ENCODE peak calls at places on chromosome 18, in five cellular contexts. O, Y, V, S and I are unnamed samples.

GRCh38 chr18:6747646-6748045 is 18.1 kb downstream of the ARHGAP28 start:
- DNase-seq in Y (peak; percentile 60), V (no peak), S (no peak), O (no peak), I (peak; percentile 13)

GRCh38 chr18:32351014-32351413 is 119.7 kb downstream of the GAREM1 start:
- DNase-seq in S (no peak), V (no peak), Y (no peak), O (no peak), I (no peak)

GRCh38 chr18:21760321-21760720 is 19.7 kb downstream of the MIB1 start:
- DNase-seq in Y (no peak), S (no peak), O (no peak), V (no peak), I (no peak)

GRCh38 chr18:10430696-10431095 is 23.7 kb upstream of the APCDD1 start:
- DNase-seq in S (no peak), V (no peak), O (no peak), Y (no peak), I (no peak)

GRCh38 chr18:22169011-22169888 is at the start of gene GATA6:
- DNase-seq in V (peak; percentile 63), Y (peak; percentile 98), O (peak; percentile 95), S (peak; percentile 91), I (peak; percentile 85)

GRCh38 chr18:54647176-54647575 is 56.1 kb downstream of the DYNAP start:
- DNase-seq in Y (peak; percentile 33), V (no peak), S (peak; percentile 22), O (no peak), I (no peak)

GRCh38 chr18:53798516-53798915 is 426.0 kb downstream of the MBD2 start:
- DNase-seq in V (no peak), O (no peak), S (no peak), Y (no peak), I (no peak)

GRCh38 chr18:23689031-23689615 is at the start of gene LAMA3:
- DNase-seq in V (no peak), S (peak; percentile 61), Y (peak; percentile 58), O (peak; percentile 68), I (peak; percentile 54)

GRCh38 chr18:13910501-13910900 is 4.8 kb downstream of the MC2R start:
- DNase-seq in S (no peak), Y (no peak), O (no peak), V (no peak), I (no peak)

GRCh38 chr18:8890957-8891464 is 185.7 kb downstream of the MTCL1 start:
- DNase-seq in S (no peak), V (no peak), Y (peak; percentile 30), O (no peak), I (peak; percentile 49)

GRCh38 chr18:21599585-21600525 is 649 bp downstream of the ESCO1 start:
- DNase-seq in V (peak; percentile 61), O (peak; percentile 68), S (peak; percentile 73), Y (peak; percentile 73), I (peak; percentile 28)

GRCh38 chr18:59273936-59274928 is 978 bp upstream of the RAX start:
- DNase-seq in O (no peak), Y (no peak), V (no peak), S (no peak), I (no peak)

GRCh38 chr18:58671941-58672565 is 788 bp downstream of the MALT1 start:
- DNase-seq in V (no peak), S (peak; percentile 62), Y (no peak), O (no peak), I (no peak)

GRCh38 chr18:7696846-7697245 is 129.7 kb downstream of the PTPRM start:
- DNase-seq in S (no peak), V (no peak), Y (no peak), O (no peak), I (no peak)

GRCh38 chr18:40974448-40974847 is 980.6 kb upstream of the PIK3C3 start:
- DNase-seq in V (no peak), S (no peak), Y (no peak), O (no peak), I (no peak)

GRCh38 chr18:51867767-51868166 is 472.2 kb upstream of the DCC start:
- DNase-seq in V (no peak), Y (no peak), S (no peak), O (no peak), I (no peak)

GRCh38 chr18:9916067-9916684 is 2.4 kb downstream of the VAPA start:
- DNase-seq in O (no peak), S (no peak), Y (no peak), V (no peak), I (no peak)

GRCh38 chr18:79511271-79511670 is 115.5 kb downstream of the NFATC1 start:
- DNase-seq in Y (peak; percentile 8), O (peak; percentile 20), S (peak; percentile 4), V (no peak), I (no peak)

GRCh38 chr18:49109565-49110251 is 158.9 kb upstream of the SMAD7 start:
- DNase-seq in Y (no peak), O (no peak), V (no peak), S (no peak), I (no peak)

GRCh38 chr18:57589162-57589561 is 2.7 kb upstream of the FECH start:
- DNase-seq in S (no peak), Y (no peak), V (no peak), O (no peak), I (no peak)

GRCh38 chr18:57585846-57586242 is 658 bp downstream of the FECH start:
- DNase-seq in O (no peak), S (no peak), Y (no peak), V (no peak), I (no peak)

GRCh38 chr18:57585421-57585820 is 1.1 kb downstream of the FECH start:
- DNase-seq in Y (no peak), V (no peak), S (no peak), O (no peak), I (no peak)

GRCh38 chr18:57587262-57587661 is 760 bp upstream of the FECH start:
- DNase-seq in Y (no peak), O (no peak), S (no peak), V (no peak), I (no peak)

GRCh38 chr18:57586243-57587049 is at the start of gene FECH:
- DNase-seq in O (peak; percentile 78), Y (peak; percentile 85), S (peak; percentile 86), V (peak; percentile 69), I (peak; percentile 63)
- TF ChIP-seq POLR2A in O (peak; percentile 46), Y (peak; percentile 84), S (peak; percentile 69), V (no peak), I (peak; percentile 92)

GRCh38 chr18:70289351-70290330 is 796 bp downstream of the SOCS6 start:
- DNase-seq in O (peak; percentile 39), Y (peak; percentile 36), V (peak; percentile 57), S (peak; percentile 49), I (no peak)
- TF ChIP-seq POLR2A in O (no peak), Y (peak; percentile 8), V (no peak), S (peak; percentile 28), I (peak; percentile 5)

DNA sequence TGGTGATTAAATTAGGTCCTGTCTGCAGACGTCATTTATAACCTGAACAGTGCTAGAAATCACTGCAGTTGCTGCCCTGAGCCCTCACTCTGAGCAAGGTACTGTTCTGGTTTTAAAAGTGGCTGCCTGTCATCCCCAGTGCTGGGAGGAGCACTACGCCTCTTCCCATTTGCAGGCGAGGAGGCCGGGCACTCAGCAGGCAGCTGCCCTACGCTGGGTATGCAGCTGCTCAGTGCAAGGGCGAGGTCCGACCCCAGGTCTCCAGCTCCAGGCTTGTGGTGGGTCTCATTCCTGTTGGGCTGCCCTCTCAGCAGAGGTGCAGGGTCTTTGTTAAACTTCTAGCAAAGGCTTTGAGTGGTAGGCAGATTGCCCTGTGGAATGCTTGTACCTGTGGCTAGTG is 15.7 kb downstream of the CNDP2 start:
- DNase-seq in O (no peak), S (no peak), Y (no peak), V (no peak), I (no peak)
- TF ChIP-seq POLR2A in O (no peak), S (no peak), Y (no peak), V (no peak), I (no peak)

GRCh38 chr18:70288851-70289328 is at the start of gene SOCS6:
- DNase-seq in O (peak; percentile 58), V (peak; percentile 69), Y (peak; percentile 59), S (peak; percentile 63), I (no peak)
- TF ChIP-seq POLR2A in O (no peak), V (peak; percentile 56), Y (peak; percentile 49), S (peak; percentile 63), I (peak; percentile 92)

GRCh38 chr18:35267161-35267651 is 22.8 kb downstream of the ZSCAN30 start:
- DNase-seq in S (peak; percentile 80), V (peak; percentile 33), O (peak; percentile 85), Y (peak; percentile 75), I (no peak)
- TF ChIP-seq POLR2A in S (peak; percentile 59), V (no peak), O (peak; percentile 30), Y (peak; percentile 81), I (no peak)

GRCh38 chr18:26656401-26656943 is 108.1 kb upstream of the KCTD1 start:
- DNase-seq in Y (no peak), V (peak; percentile 32), O (peak; percentile 42), S (no peak), I (no peak)

GRCh38 chr18:26657618-26658581 is 109.5 kb upstream of the KCTD1 start:
- DNase-seq in O (no peak), Y (no peak), S (no peak), V (no peak), I (no peak)

GRCh38 chr18:26655614-26656400 is 107.5 kb upstream of the KCTD1 start:
- DNase-seq in O (peak; percentile 70), Y (peak; percentile 64), V (no peak), S (peak; percentile 46), I (peak; percentile 35)

GRCh38 chr18:26655010-26655613 is 106.8 kb upstream of the KCTD1 start:
- DNase-seq in O (no peak), V (no peak), S (no peak), Y (no peak), I (no peak)

DNA sequence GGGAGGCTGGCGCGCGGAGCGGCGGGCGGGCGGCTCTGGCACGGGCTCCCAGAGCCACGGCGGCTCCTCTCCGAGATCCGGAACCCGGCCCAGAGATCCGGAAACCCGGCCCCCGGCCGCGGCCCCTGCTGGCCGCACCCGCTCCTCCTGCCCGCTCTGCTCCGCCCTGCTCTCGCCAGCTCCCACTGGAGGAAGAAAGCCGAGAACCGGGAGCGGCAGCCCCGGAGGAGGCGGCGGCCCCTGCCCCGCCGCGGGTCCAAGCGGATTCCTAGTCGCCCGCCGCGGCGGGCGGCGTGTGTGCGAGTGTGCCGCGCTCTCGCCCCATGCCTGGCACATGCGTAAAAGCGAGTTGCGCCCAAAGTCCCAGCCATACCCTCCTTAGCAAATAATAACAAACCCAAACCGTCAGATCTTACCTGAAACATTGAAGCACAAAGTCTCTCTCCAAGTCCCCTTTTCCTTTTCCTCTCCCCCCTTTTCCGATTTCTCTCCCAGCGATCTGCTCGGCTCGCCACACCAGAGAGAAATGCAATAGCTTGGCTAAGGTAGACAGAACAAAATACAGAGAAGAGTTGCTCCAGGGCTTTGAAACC is 108.7 kb upstream of the KCTD1 start:
- DNase-seq in V (peak; percentile 47), Y (peak; percentile 82), S (peak; percentile 71), O (peak; percentile 84), I (peak; percentile 27)
- TF ChIP-seq POLR2A in V (no peak), Y (peak; percentile 68), S (peak; percentile 77), O (no peak), I (no peak)

GRCh38 chr18:158128-159036 is at the start of gene USP14:
- DNase-seq in V (peak; percentile 95), S (peak; percentile 98), Y (peak; percentile 97), O (peak; percentile 97), I (peak; percentile 94)
- TF ChIP-seq POLR2A in V (no peak), S (peak; percentile 66), Y (peak; percentile 72), O (peak; percentile 67), I (peak; percentile 76)

GRCh38 chr18:35343936-35344735 is at the start of gene ZNF24:
- DNase-seq in S (peak; percentile 97), O (peak; percentile 96), Y (peak; percentile 96), V (peak; percentile 88), I (peak; percentile 66)
- TF ChIP-seq POLR2A in S (peak; percentile 83), O (peak; percentile 93), Y (peak; percentile 96), V (peak; percentile 86), I (peak; percentile 68)